ENCODE peak calls at places on chromosomes 4 and X, in eight cellular contexts. V is GM12865, C is fibroblast of the aortic adventitia, T is OCI-LY7, Z is WTC11, R is cardiac muscle cell, A is heart left ventricle, H is mucosa of descending colon. D is an unnamed sample.

GRCh38 chrX:9873952-9874351 is 87.7 kb downstream of the SHROOM2 start:
- DNase-seq in V (peak), C (no peak), T (peak), Z (peak), R (peak), A (no peak), H (no peak), D (peak)

GRCh38 chrX:14903891-14904290 is 30.7 kb downstream of the MOSPD2 start:
- DNase-seq in V (no peak), C (peak), T (no peak), Z (no peak), R (no peak), A (no peak), H (no peak), D (no peak)

GRCh38 chr4:83716874-83717273 is 181.0 kb downstream of the GPAT3 start:
- DNase-seq in V (no peak), C (no peak), T (no peak), Z (no peak), R (no peak), A (no peak), H (no peak), D (no peak)

GRCh38 chr4:81786063-81786763 is 314.5 kb upstream of the RASGEF1B start:
- DNase-seq in V (no peak), C (peak), T (no peak), Z (no peak), R (no peak), A (no peak), H (no peak), D (no peak)

GRCh38 chr4:158778065-158778711 is 9.4 kb downstream of the FNIP2 start:
- DNase-seq in V (peak), C (no peak), T (peak), Z (no peak), R (no peak), A (no peak), H (no peak), D (no peak)

GRCh38 chr4:99324978-99325377 is 3.8 kb upstream of the ADH1B start:
- DNase-seq in V (no peak), C (peak), T (no peak), Z (no peak), R (no peak), A (peak), H (no peak), D (no peak)

GRCh38 chrX:71667328-71668247 is at the start of gene LOC101059915:
- DNase-seq in V (no peak), C (no peak), T (no peak), Z (no peak), R (no peak), A (no peak), H (peak), D (no peak)

GRCh38 chr4:687048-687974 is 1.6 kb downstream of the SLC49A3 start:
- DNase-seq in V (no peak), C (peak), T (no peak), Z (no peak), R (no peak), A (peak), H (peak), D (peak)

GRCh38 chrX:100363926-100364325 is 46.1 kb downstream of the PCDH19 start:
- DNase-seq in V (no peak), C (no peak), T (no peak), Z (no peak), R (no peak), A (no peak), H (no peak), D (peak)

GRCh38 chr4:165875446-165875845 is 2.4 kb downstream of the TLL1 start:
- DNase-seq in V (no peak), C (no peak), T (no peak), Z (no peak), R (no peak), A (no peak), H (no peak), D (no peak)

GRCh38 chr4:184000457-184001395 is 95.6 kb downstream of the STOX2 start:
- DNase-seq in V (no peak), C (no peak), T (no peak), Z (no peak), R (no peak), A (no peak), H (no peak), D (no peak)

GRCh38 chr4:175560628-175561027 is 251.4 kb downstream of the GPM6A start:
- DNase-seq in V (peak), C (peak), T (peak), Z (no peak), R (no peak), A (no peak), H (no peak), D (no peak)
- TF ChIP-seq CTCF in V (peak), C (no peak), T (peak), Z (no peak), R (no peak), A (no peak), H (no peak), D (no peak)

GRCh38 chr4:95120456-95120855 is 362.7 kb downstream of the BMPR1B start:
- DNase-seq in V (no peak), C (no peak), T (no peak), Z (no peak), R (no peak), A (no peak), H (no peak), D (no peak)

GRCh38 chr4:95129036-95129435 is 371.3 kb downstream of the BMPR1B start:
- DNase-seq in V (no peak), C (no peak), T (no peak), Z (no peak), R (no peak), A (no peak), H (no peak), D (no peak)

GRCh38 chr4:95129708-95130343 is 372.1 kb downstream of the BMPR1B start:
- DNase-seq in V (no peak), C (peak), T (no peak), Z (no peak), R (no peak), A (no peak), H (no peak), D (no peak)

GRCh38 chr4:95122001-95122400 is 364.2 kb downstream of the BMPR1B start:
- DNase-seq in V (no peak), C (no peak), T (no peak), Z (no peak), R (no peak), A (no peak), H (no peak), D (no peak)

DNA sequence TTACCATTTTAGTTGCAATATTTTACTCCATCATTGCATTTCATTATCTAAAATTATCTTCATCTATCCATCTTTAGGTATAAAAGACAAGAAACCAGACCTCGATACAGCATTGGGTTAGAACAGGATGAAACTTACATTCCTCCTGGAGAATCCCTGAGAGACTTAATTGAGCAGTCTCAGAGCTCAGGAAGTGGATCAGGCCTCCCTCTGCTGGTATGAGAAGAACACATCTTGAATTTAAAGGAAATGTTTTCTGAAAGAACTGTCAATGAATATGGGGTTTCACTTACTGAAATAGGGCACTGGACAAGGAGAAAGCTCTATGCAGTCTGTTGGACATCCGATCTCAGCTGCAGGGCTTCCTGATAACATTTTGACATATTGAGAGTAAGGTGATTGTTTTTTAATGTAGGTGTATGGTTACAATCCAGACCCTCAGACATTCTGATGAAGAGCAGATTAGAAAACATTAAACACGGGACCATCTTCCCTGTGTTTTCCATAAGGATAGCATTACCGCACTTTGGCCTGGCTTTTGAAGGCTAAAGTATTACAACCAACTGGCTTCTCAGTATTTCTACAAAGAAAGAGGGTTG is 367.2 kb downstream of the BMPR1B start:
- DNase-seq in V (peak), C (peak), T (peak), Z (peak), R (peak), A (no peak), H (no peak), D (no peak)
- TF ChIP-seq CTCF in V (peak), C (peak), T (peak), Z (no peak), R (peak), A (peak), H (no peak), D (no peak)

GRCh38 chrX:17535229-17535628 is 160.2 kb downstream of the NHS start:
- DNase-seq in V (peak), C (peak), T (peak), Z (peak), R (peak), A (no peak), H (no peak), D (no peak)
- TF ChIP-seq CTCF in V (peak), C (peak), T (peak), Z (peak), R (peak), A (peak), H (no peak), D (no peak)

GRCh38 chr4:152460488-152460887 is 75.4 kb downstream of the FBXW7 start:
- DNase-seq in V (peak), C (peak), T (peak), Z (no peak), R (no peak), A (no peak), H (no peak), D (no peak)
- TF ChIP-seq CTCF in V (peak), C (peak), T (peak), Z (no peak), R (peak), A (no peak), H (no peak), D (no peak)

DNA sequence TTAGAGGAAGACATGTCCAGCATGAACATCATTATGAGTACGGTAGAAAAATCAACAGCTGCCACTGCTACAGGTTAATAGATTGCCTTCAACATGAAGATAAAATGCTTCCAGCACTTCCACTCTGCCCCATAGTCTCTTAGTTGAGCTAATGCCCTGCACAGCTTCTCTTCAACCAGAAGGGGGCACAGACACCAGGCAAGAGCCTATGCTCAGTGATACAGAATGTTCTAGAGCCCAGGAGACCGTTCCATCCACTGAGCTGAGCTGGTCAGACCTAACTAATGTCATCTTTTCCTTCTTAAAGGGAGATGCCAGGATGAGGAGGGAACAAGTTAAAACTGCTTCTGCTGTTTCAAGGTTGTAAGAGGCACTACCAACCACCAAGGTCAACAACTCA is 42.2 kb downstream of the SMIM10L2A start:
- DNase-seq in V (peak), C (peak), T (peak), Z (no peak), R (no peak), A (no peak), H (no peak), D (no peak)
- TF ChIP-seq CTCF in V (peak), C (peak), T (peak), Z (no peak), R (peak), A (no peak), H (no peak), D (no peak)

DNA sequence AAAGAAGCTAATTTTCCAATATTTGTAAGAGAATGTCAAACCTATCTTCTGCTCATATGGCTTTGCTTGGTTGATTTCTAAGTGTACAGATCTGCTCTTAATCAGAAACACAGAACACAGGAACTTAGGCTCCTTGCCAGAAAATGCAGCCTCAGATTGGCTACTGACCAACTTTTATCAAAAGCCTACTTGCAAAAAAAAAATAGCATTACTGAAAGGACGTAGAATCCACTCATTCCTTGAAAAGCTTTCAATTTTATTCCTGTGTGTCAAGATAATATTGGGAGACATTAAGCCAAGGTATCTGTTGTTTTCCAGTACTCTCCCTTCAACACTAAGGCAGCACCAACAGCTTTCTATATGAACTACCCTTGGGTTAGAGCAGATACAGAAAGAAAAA is 127.6 kb upstream of the INTU start:
- DNase-seq in V (no peak), C (peak), T (no peak), Z (no peak), R (peak), A (no peak), H (no peak), D (no peak)
- TF ChIP-seq CTCF in V (no peak), C (no peak), T (no peak), Z (no peak), R (no peak), A (no peak), H (no peak), D (no peak)

DNA sequence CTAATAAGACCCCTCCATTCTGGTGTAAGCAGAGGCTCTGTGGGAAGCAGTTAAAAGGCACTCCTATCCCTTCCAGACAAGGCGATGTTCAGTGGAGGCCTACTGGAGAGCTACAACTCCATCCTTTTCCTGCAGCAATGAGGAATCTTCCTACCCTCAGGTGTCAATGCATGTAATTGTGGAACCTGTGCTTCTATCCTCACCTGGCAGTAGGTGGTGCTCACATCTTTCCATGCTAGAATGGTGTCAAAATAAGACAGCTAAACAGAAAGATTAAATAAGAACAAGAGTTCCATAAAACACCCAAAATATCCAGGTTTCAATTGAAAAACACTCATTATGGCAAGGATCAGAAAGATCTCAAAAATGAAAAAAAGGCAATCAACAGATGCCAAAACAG is 224.6 kb downstream of the IL15 start:
- DNase-seq in V (peak), C (no peak), T (no peak), Z (no peak), R (no peak), A (no peak), H (no peak), D (no peak)
- TF ChIP-seq CTCF in V (no peak), C (no peak), T (no peak), Z (no peak), R (no peak), A (no peak), H (no peak), D (no peak)

GRCh38 chrX:135484636-135485289 is 35.7 kb upstream of the INTS6L start:
- DNase-seq in V (peak), C (peak), T (peak), Z (no peak), R (peak), A (no peak), H (no peak), D (no peak)
- TF ChIP-seq CTCF in V (peak), C (peak), T (peak), Z (no peak), R (peak), A (peak), H (no peak), D (peak)